ENCODE peak calls at places on chromosomes 16 and 17, in nine cellular contexts. One of them, this sample, is unnamed.

GRCh38 chr17:38611872-38612376 is 6.2 kb upstream of the SRCIN1 start:
- DNase-seq in PC-3: no peak
- DNase-seq in A673: no peak
- DNase-seq in upper lobe of right lung: no peak
- DNase-seq in HCT116: no peak
- DNase-seq in body of pancreas: no peak
- DNase-seq in testis: no peak
- DNase-seq in CD8-positive, alpha-beta T cell: no peak
- DNase-seq in tibial nerve: no peak
- DNase-seq in this sample: no peak

GRCh38 chr16:25950586-25951201 is 258.9 kb downstream of the HS3ST4 start:
- DNase-seq in PC-3: no peak
- DNase-seq in A673: peak; percentile 25
- DNase-seq in upper lobe of right lung: no peak
- DNase-seq in HCT116: no peak
- DNase-seq in body of pancreas: no peak
- DNase-seq in testis: no peak
- DNase-seq in CD8-positive, alpha-beta T cell: no peak
- DNase-seq in tibial nerve: no peak
- DNase-seq in this sample: no peak

GRCh38 chr17:16820979-16821543 is 131.0 kb downstream of the CCDC144A start:
- DNase-seq in PC-3: no peak
- DNase-seq in A673: no peak
- DNase-seq in upper lobe of right lung: no peak
- DNase-seq in HCT116: no peak
- DNase-seq in body of pancreas: no peak
- DNase-seq in testis: no peak
- DNase-seq in CD8-positive, alpha-beta T cell: no peak
- DNase-seq in tibial nerve: no peak
- DNase-seq in this sample: no peak

GRCh38 chr17:40058151-40058784 is 4.1 kb upstream of the MED24 start:
- DNase-seq in PC-3: no peak
- DNase-seq in A673: no peak
- DNase-seq in upper lobe of right lung: no peak
- DNase-seq in HCT116: no peak
- DNase-seq in body of pancreas: no peak
- DNase-seq in testis: no peak
- DNase-seq in CD8-positive, alpha-beta T cell: no peak
- DNase-seq in tibial nerve: no peak
- DNase-seq in this sample: peak; percentile 6

GRCh38 chr17:29251969-29252866 is 5.6 kb downstream of the CRYBA1 start:
- DNase-seq in PC-3: peak; percentile 36
- DNase-seq in A673: peak; percentile 59
- DNase-seq in upper lobe of right lung: no peak
- DNase-seq in HCT116: no peak
- DNase-seq in body of pancreas: no peak
- DNase-seq in testis: no peak
- DNase-seq in CD8-positive, alpha-beta T cell: no peak
- DNase-seq in tibial nerve: no peak
- DNase-seq in this sample: no peak

GRCh38 chr17:7573324-7574080 is 5.9 kb upstream of the CD68 start:
- DNase-seq in PC-3: peak; percentile 74
- DNase-seq in A673: peak; percentile 95
- DNase-seq in upper lobe of right lung: peak; percentile 95
- DNase-seq in HCT116: no peak
- DNase-seq in body of pancreas: peak; percentile 87
- DNase-seq in testis: peak; percentile 94
- DNase-seq in CD8-positive, alpha-beta T cell: peak; percentile 90
- DNase-seq in tibial nerve: peak; percentile 80
- DNase-seq in this sample: peak; percentile 92

GRCh38 chr16:46621006-46621629 is at the start of gene SHCBP1:
- DNase-seq in PC-3: peak; percentile 82
- DNase-seq in A673: peak; percentile 94
- DNase-seq in upper lobe of right lung: peak; percentile 87
- DNase-seq in HCT116: peak; percentile 64
- DNase-seq in body of pancreas: peak; percentile 86
- DNase-seq in testis: peak; percentile 95
- DNase-seq in CD8-positive, alpha-beta T cell: peak; percentile 47
- DNase-seq in tibial nerve: peak; percentile 50
- DNase-seq in this sample: peak; percentile 87

GRCh38 chr17:42629420-42630009 is 20.0 kb downstream of the TUBG1 start:
- DNase-seq in PC-3: no peak
- DNase-seq in A673: no peak
- DNase-seq in upper lobe of right lung: no peak
- DNase-seq in HCT116: no peak
- DNase-seq in body of pancreas: peak; percentile 42
- DNase-seq in testis: no peak
- DNase-seq in CD8-positive, alpha-beta T cell: no peak
- DNase-seq in tibial nerve: no peak
- DNase-seq in this sample: no peak

GRCh38 chr16:65121870-65122723 is at the start of gene CDH11:
- DNase-seq in PC-3: peak; percentile 65
- DNase-seq in A673: peak; percentile 92
- DNase-seq in upper lobe of right lung: peak; percentile 68
- DNase-seq in HCT116: no peak
- DNase-seq in body of pancreas: no peak
- DNase-seq in testis: peak; percentile 60
- DNase-seq in CD8-positive, alpha-beta T cell: no peak
- DNase-seq in tibial nerve: peak; percentile 41
- DNase-seq in this sample: peak; percentile 64

GRCh38 chr17:79754359-79754758 is 23.6 kb upstream of the CBX2 start:
- DNase-seq in PC-3: no peak
- DNase-seq in A673: no peak
- DNase-seq in upper lobe of right lung: no peak
- DNase-seq in HCT116: no peak
- DNase-seq in body of pancreas: no peak
- DNase-seq in testis: no peak
- DNase-seq in CD8-positive, alpha-beta T cell: no peak
- DNase-seq in tibial nerve: no peak
- DNase-seq in this sample: no peak

GRCh38 chr16:84247844-84248243 is 8.0 kb upstream of the KCNG4 start:
- DNase-seq in PC-3: peak; percentile 79
- DNase-seq in A673: no peak
- DNase-seq in upper lobe of right lung: no peak
- DNase-seq in HCT116: no peak
- DNase-seq in body of pancreas: no peak
- DNase-seq in testis: no peak
- DNase-seq in CD8-positive, alpha-beta T cell: no peak
- DNase-seq in tibial nerve: no peak
- DNase-seq in this sample: no peak

GRCh38 chr17:44467108-44467507 is 36.1 kb downstream of the GPATCH8 start:
- DNase-seq in PC-3: no peak
- DNase-seq in A673: no peak
- DNase-seq in upper lobe of right lung: no peak
- DNase-seq in HCT116: no peak
- DNase-seq in body of pancreas: no peak
- DNase-seq in testis: no peak
- DNase-seq in CD8-positive, alpha-beta T cell: no peak
- DNase-seq in tibial nerve: no peak
- DNase-seq in this sample: no peak

GRCh38 chr17:9928601-9929341 is 23.7 kb upstream of the RCVRN start:
- DNase-seq in PC-3: peak; percentile 82
- DNase-seq in A673: peak; percentile 31
- DNase-seq in upper lobe of right lung: no peak
- DNase-seq in HCT116: peak; percentile 66
- DNase-seq in body of pancreas: no peak
- DNase-seq in testis: no peak
- DNase-seq in CD8-positive, alpha-beta T cell: no peak
- DNase-seq in tibial nerve: no peak
- DNase-seq in this sample: no peak

GRCh38 chr17:46792071-46792470 is 26.4 kb downstream of the WNT3 start:
- DNase-seq in PC-3: no peak
- DNase-seq in A673: no peak
- DNase-seq in upper lobe of right lung: no peak
- DNase-seq in HCT116: no peak
- DNase-seq in body of pancreas: no peak
- DNase-seq in testis: no peak
- DNase-seq in CD8-positive, alpha-beta T cell: no peak
- DNase-seq in tibial nerve: no peak
- DNase-seq in this sample: no peak

GRCh38 chr16:815861-816260 is 15.3 kb upstream of the GNG13 start:
- DNase-seq in PC-3: no peak
- DNase-seq in A673: no peak
- DNase-seq in upper lobe of right lung: no peak
- DNase-seq in HCT116: no peak
- DNase-seq in body of pancreas: no peak
- DNase-seq in testis: no peak
- DNase-seq in CD8-positive, alpha-beta T cell: no peak
- DNase-seq in tibial nerve: no peak
- DNase-seq in this sample: no peak

GRCh38 chr16:813204-813915 is 12.8 kb upstream of the GNG13 start:
- DNase-seq in PC-3: peak; percentile 30
- DNase-seq in A673: peak; percentile 49
- DNase-seq in upper lobe of right lung: no peak
- DNase-seq in HCT116: no peak
- DNase-seq in body of pancreas: peak; percentile 48
- DNase-seq in testis: peak; percentile 50
- DNase-seq in CD8-positive, alpha-beta T cell: peak; percentile 63
- DNase-seq in tibial nerve: no peak
- DNase-seq in this sample: no peak

GRCh38 chr16:817001-817906 is 16.7 kb upstream of the GNG13 start:
- DNase-seq in PC-3: no peak
- DNase-seq in A673: no peak
- DNase-seq in upper lobe of right lung: no peak
- DNase-seq in HCT116: no peak
- DNase-seq in body of pancreas: no peak
- DNase-seq in testis: no peak
- DNase-seq in CD8-positive, alpha-beta T cell: no peak
- DNase-seq in tibial nerve: no peak
- DNase-seq in this sample: no peak

GRCh38 chr16:814974-815373 is 14.4 kb upstream of the GNG13 start:
- DNase-seq in PC-3: no peak
- DNase-seq in A673: no peak
- DNase-seq in upper lobe of right lung: no peak
- DNase-seq in HCT116: no peak
- DNase-seq in body of pancreas: no peak
- DNase-seq in testis: no peak
- DNase-seq in CD8-positive, alpha-beta T cell: no peak
- DNase-seq in tibial nerve: no peak
- DNase-seq in this sample: no peak

GRCh38 chr16:813916-814412 is 13.4 kb upstream of the GNG13 start:
- DNase-seq in PC-3: no peak
- DNase-seq in A673: no peak
- DNase-seq in upper lobe of right lung: no peak
- DNase-seq in HCT116: no peak
- DNase-seq in body of pancreas: no peak
- DNase-seq in testis: no peak
- DNase-seq in CD8-positive, alpha-beta T cell: no peak
- DNase-seq in tibial nerve: no peak
- DNase-seq in this sample: no peak
- TF ChIP-seq CTCF in PC-3: no peak
- TF ChIP-seq CTCF in A673: no peak
- TF ChIP-seq CTCF in upper lobe of right lung: no peak
- TF ChIP-seq CTCF in HCT116: peak; percentile 2
- TF ChIP-seq CTCF in body of pancreas: no peak
- TF ChIP-seq CTCF in testis: no peak
- TF ChIP-seq CTCF in CD8-positive, alpha-beta T cell: peak; percentile 16
- TF ChIP-seq CTCF in tibial nerve: no peak
- TF ChIP-seq CTCF in this sample: peak; percentile 0

GRCh38 chr17:82939213-82940030 is 99.6 kb upstream of the ZNF750 start:
- DNase-seq in PC-3: no peak
- DNase-seq in A673: no peak
- DNase-seq in upper lobe of right lung: peak; percentile 71
- DNase-seq in HCT116: no peak
- DNase-seq in body of pancreas: no peak
- DNase-seq in testis: no peak
- DNase-seq in CD8-positive, alpha-beta T cell: no peak
- DNase-seq in tibial nerve: no peak
- DNase-seq in this sample: peak; percentile 64

GRCh38 chr17:82938486-82939212 is 98.8 kb upstream of the ZNF750 start:
- DNase-seq in PC-3: no peak
- DNase-seq in A673: no peak
- DNase-seq in upper lobe of right lung: peak; percentile 39
- DNase-seq in HCT116: no peak
- DNase-seq in body of pancreas: no peak
- DNase-seq in testis: no peak
- DNase-seq in CD8-positive, alpha-beta T cell: no peak
- DNase-seq in tibial nerve: no peak
- DNase-seq in this sample: no peak

GRCh38 chr17:82937411-82938371 is 97.9 kb upstream of the ZNF750 start:
- DNase-seq in PC-3: no peak
- DNase-seq in A673: no peak
- DNase-seq in upper lobe of right lung: peak; percentile 60
- DNase-seq in HCT116: no peak
- DNase-seq in body of pancreas: no peak
- DNase-seq in testis: no peak
- DNase-seq in CD8-positive, alpha-beta T cell: no peak
- DNase-seq in tibial nerve: no peak
- DNase-seq in this sample: peak; percentile 49

GRCh38 chr17:82935944-82936767 is 96.3 kb upstream of the ZNF750 start:
- DNase-seq in PC-3: no peak
- DNase-seq in A673: no peak
- DNase-seq in upper lobe of right lung: peak; percentile 43
- DNase-seq in HCT116: no peak
- DNase-seq in body of pancreas: no peak
- DNase-seq in testis: no peak
- DNase-seq in CD8-positive, alpha-beta T cell: no peak
- DNase-seq in tibial nerve: no peak
- DNase-seq in this sample: peak; percentile 13

DNA sequence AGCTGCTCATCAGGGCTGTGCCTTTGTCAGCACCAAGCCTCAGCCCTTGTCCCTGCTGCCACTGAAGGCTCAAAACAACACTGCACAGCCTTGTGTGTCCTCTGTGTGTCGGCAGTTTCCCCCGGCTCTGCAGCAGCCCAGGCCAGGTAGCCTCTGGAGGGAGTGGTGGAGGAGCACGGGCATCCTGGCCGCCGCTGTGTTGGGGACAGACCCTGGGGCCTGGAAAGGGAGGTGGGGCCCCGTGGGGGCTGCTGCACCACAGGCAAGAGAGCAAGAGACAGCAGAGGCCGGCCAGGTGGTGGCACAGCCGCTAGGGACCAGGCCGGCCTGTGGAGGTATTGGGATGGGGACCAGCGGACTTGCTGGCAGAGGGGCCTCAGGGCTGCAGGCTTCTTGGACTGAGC is 96.9 kb upstream of the ZNF750 start:
- DNase-seq in PC-3: no peak
- DNase-seq in A673: no peak
- DNase-seq in upper lobe of right lung: peak; percentile 64
- DNase-seq in HCT116: no peak
- DNase-seq in body of pancreas: no peak
- DNase-seq in testis: no peak
- DNase-seq in CD8-positive, alpha-beta T cell: no peak
- DNase-seq in tibial nerve: no peak
- DNase-seq in this sample: no peak
- H3K36me3 ChIP-seq in PC-3: no peaks in the 10 kb centered on the region
- H3K36me3 ChIP-seq in A673: peaks cover 20% of the 10 kb centered on the region
- H3K36me3 ChIP-seq in upper lobe of right lung: peaks cover 61% of the 10 kb centered on the region
- H3K36me3 ChIP-seq in HCT116: peaks cover 2% of the 10 kb centered on the region
- H3K36me3 ChIP-seq in body of pancreas: no peaks in the 10 kb centered on the region
- H3K36me3 ChIP-seq in testis: no peaks in the 10 kb centered on the region
- H3K36me3 ChIP-seq in CD8-positive, alpha-beta T cell: peaks cover 43% of the 10 kb centered on the region
- H3K36me3 ChIP-seq in tibial nerve: no peaks in the 10 kb centered on the region
- H3K36me3 ChIP-seq in this sample: peaks cover 25% of the 10 kb centered on the region

GRCh38 chr17:75983501-75984181 is 4.6 kb downstream of the TEN1 start:
- DNase-seq in PC-3: no peak
- DNase-seq in A673: peak; percentile 77
- DNase-seq in upper lobe of right lung: peak; percentile 72
- DNase-seq in HCT116: no peak
- DNase-seq in body of pancreas: peak; percentile 88
- DNase-seq in testis: peak; percentile 61
- DNase-seq in CD8-positive, alpha-beta T cell: no peak
- DNase-seq in tibial nerve: no peak
- DNase-seq in this sample: no peak
- H3K27ac ChIP-seq in PC-3: no peak overlapping the region
- H3K27ac ChIP-seq in A673: peak overlapping the region; percentile 30
- H3K27ac ChIP-seq in upper lobe of right lung: peak overlapping the region; percentile 63
- H3K27ac ChIP-seq in HCT116: no peak overlapping the region
- H3K27ac ChIP-seq in body of pancreas: peak overlapping the region; percentile 97
- H3K27ac ChIP-seq in testis: peak overlapping the region; percentile 21
- H3K27ac ChIP-seq in CD8-positive, alpha-beta T cell: no peak overlapping the region
- H3K27ac ChIP-seq in tibial nerve: peak overlapping the region; percentile 93
- H3K27ac ChIP-seq in this sample: no peak overlapping the region

GRCh38 chr16:3457434-3458252 is 14.2 kb downstream of the NAA60 start:
- DNase-seq in PC-3: peak; percentile 81
- DNase-seq in A673: peak; percentile 95
- DNase-seq in upper lobe of right lung: peak; percentile 96
- DNase-seq in HCT116: peak; percentile 68
- DNase-seq in body of pancreas: peak; percentile 95
- DNase-seq in testis: peak; percentile 92
- DNase-seq in CD8-positive, alpha-beta T cell: peak; percentile 91
- DNase-seq in tibial nerve: peak; percentile 72
- DNase-seq in this sample: peak; percentile 95
- TF ChIP-seq CTCF in PC-3: peak; percentile 20
- TF ChIP-seq CTCF in A673: peak; percentile 43
- TF ChIP-seq CTCF in upper lobe of right lung: peak; percentile 42
- TF ChIP-seq CTCF in HCT116: no peak
- TF ChIP-seq CTCF in body of pancreas: peak; percentile 36
- TF ChIP-seq CTCF in testis: peak; percentile 38
- TF ChIP-seq CTCF in CD8-positive, alpha-beta T cell: peak; percentile 49
- TF ChIP-seq CTCF in tibial nerve: peak; percentile 57
- TF ChIP-seq CTCF in this sample: peak; percentile 56